ENCODE peak calls at places on chromosomes 2 and 18, in five cellular contexts. B, K, U, L and A are unnamed samples.

GRCh38 chr2:36246320-36246990 is 109.1 kb upstream of the CRIM1 start:
- DNase-seq in U (no peak), K (no peak), B (no peak), L (no peak), A (no peak)

GRCh38 chr2:179344280-179344961 is 79.8 kb upstream of the SESTD1 start:
- DNase-seq in U (no peak), K (no peak), B (no peak), L (no peak), A (no peak)

GRCh38 chr2:10326707-10327594 is 24.2 kb downstream of the HPCAL1 start:
- DNase-seq in B (no peak), K (peak; percentile 71), L (no peak), U (no peak), A (no peak)

GRCh38 chr2:146801886-146802285 is 1042.9 kb upstream of the ACVR2A start:
- DNase-seq in U (no peak), L (no peak), K (no peak), B (no peak), A (no peak)

GRCh38 chr2:215479536-215480240 is 43.8 kb upstream of the FN1 start:
- DNase-seq in K (peak; percentile 66), L (no peak), B (peak; percentile 28), U (no peak), A (no peak)

GRCh38 chr2:182444806-182445205 is 18.0 kb upstream of the PDE1A start:
- DNase-seq in U (no peak), K (no peak), B (no peak), L (no peak), A (no peak)

GRCh38 chr2:239109916-239110545 is 262.1 kb downstream of the TWIST2 start:
- DNase-seq in B (no peak), L (no peak), U (no peak), K (no peak), A (no peak)

GRCh38 chr2:133504566-133505505 is 63.4 kb downstream of the NCKAP5 start:
- DNase-seq in L (no peak), U (no peak), K (no peak), B (no peak), A (no peak)

GRCh38 chr2:162989507-162989906 is 150.9 kb upstream of the KCNH7 start:
- DNase-seq in L (no peak), K (no peak), B (peak; percentile 20), U (no peak), A (no peak)

GRCh38 chr2:206212673-206213513 is 53.2 kb downstream of the EEF1B2 start:
- DNase-seq in U (no peak), K (no peak), B (peak; percentile 53), L (no peak), A (no peak)

GRCh38 chr2:134253804-134254203 is at the start of gene MGAT5:
- DNase-seq in K (no peak), L (no peak), B (no peak), U (no peak), A (no peak)

GRCh38 chr2:159968282-159968900 is 94.0 kb downstream of the PLA2R1 start:
- DNase-seq in K (peak; percentile 80), L (no peak), B (peak; percentile 87), U (no peak), A (no peak)

GRCh38 chr18:64202836-64203235 is 53.9 kb upstream of the LINC00305 start:
- DNase-seq in U (no peak), B (no peak), L (no peak), K (no peak), A (no peak)

GRCh38 chr2:158755738-158756137 is 39.4 kb upstream of the DAPL1 start:
- DNase-seq in L (no peak), U (no peak), K (peak; percentile 82), B (peak; percentile 72), A (no peak)
- TF ChIP-seq CTCF in L (peak; percentile 27), U (no peak), K (peak; percentile 80), B (peak; percentile 81), A (no peak)

GRCh38 chr18:3771121-3771971 is 321.4 kb downstream of the TGIF1 start:
- DNase-seq in U (peak; percentile 67), B (peak; percentile 82), L (peak; percentile 16), K (peak; percentile 96), A (peak; percentile 52)

GRCh38 chr18:3777719-3778118 is 327.7 kb downstream of the TGIF1 start:
- DNase-seq in L (no peak), B (no peak), U (no peak), K (no peak), A (no peak)

GRCh38 chr18:3775996-3776395 is 326.0 kb downstream of the TGIF1 start:
- DNase-seq in U (no peak), B (no peak), L (no peak), K (no peak), A (no peak)

GRCh38 chr18:3773303-3773702 is 323.3 kb downstream of the TGIF1 start:
- DNase-seq in U (no peak), L (no peak), B (no peak), K (no peak), A (no peak)
- TF ChIP-seq CTCF in U (no peak), L (peak; percentile 18), B (no peak), K (peak; percentile 44), A (no peak)

GRCh38 chr2:202491514-202491913 is 115.4 kb downstream of the BMPR2 start:
- DNase-seq in K (no peak), L (no peak), B (peak; percentile 8), U (no peak), A (no peak)
- TF ChIP-seq CTCF in K (peak; percentile 37), L (no peak), B (peak; percentile 29), U (no peak), A (no peak)

GRCh38 chr18:41096504-41096903 is 858.5 kb upstream of the PIK3C3 start:
- DNase-seq in B (no peak), L (no peak), U (no peak), K (no peak), A (no peak)
- TF ChIP-seq CTCF in B (peak; percentile 32), L (no peak), U (no peak), K (no peak), A (no peak)

GRCh38 chr2:120874876-120875275 is 139.2 kb downstream of the GLI2 start:
- DNase-seq in K (no peak), L (no peak), U (no peak), B (no peak), A (no peak)
- TF ChIP-seq CTCF in K (no peak), L (no peak), U (no peak), B (no peak), A (no peak)

GRCh38 chr2:231604101-231604684 is 11.5 kb downstream of the TEX44 start:
- DNase-seq in B (peak; percentile 67), U (peak; percentile 57), L (no peak), K (peak; percentile 84), A (no peak)

GRCh38 chr2:231606941-231607340 is 14.3 kb downstream of the TEX44 start:
- DNase-seq in U (no peak), L (no peak), K (no peak), B (no peak), A (no peak)

GRCh38 chr2:231602874-231603467 is 10.3 kb downstream of the TEX44 start:
- DNase-seq in K (peak; percentile 59), B (no peak), U (no peak), L (no peak), A (no peak)

GRCh38 chr2:231605607-231606091 is 13.0 kb downstream of the TEX44 start:
- DNase-seq in U (no peak), L (no peak), B (no peak), K (peak; percentile 65), A (no peak)

GRCh38 chr2:231604685-231605606 is 12.3 kb downstream of the TEX44 start:
- DNase-seq in U (peak; percentile 96), B (peak; percentile 100), K (peak; percentile 99), L (peak; percentile 69), A (peak; percentile 99)
- TF ChIP-seq CTCF in U (no peak), B (peak; percentile 60), K (peak; percentile 28), L (no peak), A (no peak)